ENCODE peak calls at places on chromosomes 12 and 14, in six cellular contexts. One of them, this sample, is unnamed.

GRCh38 chr12:124967016-124967739 is 21.8 kb downstream of the DHX37 start:
- DNase-seq in activated T-helper 1 cell treated with anti-CD3 and anti-CD28 coated beads, Interleukin-12 subunit alpha, Interleukin-12 subunit beta, Interleukin-2, Interleukin-4 antibody, amounts not matched to agents 30 ng/mL and 10 ng/mL and 1 ng/mL, durations not matched to agents 14 hours and 24 hours and 36 hours: no peak
- DNase-seq in posterior cingulate gyrus: no peak
- DNase-seq in stimulated activated CD4-positive, alpha-beta T cell treated with anti-CD3 and anti-CD28 coated beads, Interleukin-4, amount 100 ng/mL, for 4 hours: no peak
- DNase-seq in kidney: no peak
- DNase-seq in AG10803: no peak
- DNase-seq in this sample: no peak

GRCh38 chr12:119668315-119668651 is 350 bp downstream of the PRKAB1 start:
- DNase-seq in activated T-helper 1 cell treated with anti-CD3 and anti-CD28 coated beads, Interleukin-12 subunit alpha, Interleukin-12 subunit beta, Interleukin-2, Interleukin-4 antibody, amounts not matched to agents 30 ng/mL and 10 ng/mL and 1 ng/mL, durations not matched to agents 14 hours and 24 hours and 36 hours: no peak
- DNase-seq in posterior cingulate gyrus: no peak
- DNase-seq in stimulated activated CD4-positive, alpha-beta T cell treated with anti-CD3 and anti-CD28 coated beads, Interleukin-4, amount 100 ng/mL, for 4 hours: no peak
- DNase-seq in kidney: no peak
- DNase-seq in AG10803: peak
- DNase-seq in this sample: no peak

GRCh38 chr12:49334681-49335080 is 2.3 kb downstream of the C1QL4 start:
- DNase-seq in activated T-helper 1 cell treated with anti-CD3 and anti-CD28 coated beads, Interleukin-12 subunit alpha, Interleukin-12 subunit beta, Interleukin-2, Interleukin-4 antibody, amounts not matched to agents 30 ng/mL and 10 ng/mL and 1 ng/mL, durations not matched to agents 14 hours and 24 hours and 36 hours: no peak
- DNase-seq in posterior cingulate gyrus: no peak
- DNase-seq in stimulated activated CD4-positive, alpha-beta T cell treated with anti-CD3 and anti-CD28 coated beads, Interleukin-4, amount 100 ng/mL, for 4 hours: no peak
- DNase-seq in kidney: no peak
- DNase-seq in AG10803: no peak
- DNase-seq in this sample: no peak

GRCh38 chr14:94575730-94576585 is 5.3 kb upstream of the SERPINA5 start:
- DNase-seq in activated T-helper 1 cell treated with anti-CD3 and anti-CD28 coated beads, Interleukin-12 subunit alpha, Interleukin-12 subunit beta, Interleukin-2, Interleukin-4 antibody, amounts not matched to agents 30 ng/mL and 10 ng/mL and 1 ng/mL, durations not matched to agents 14 hours and 24 hours and 36 hours: no peak
- DNase-seq in posterior cingulate gyrus: no peak
- DNase-seq in stimulated activated CD4-positive, alpha-beta T cell treated with anti-CD3 and anti-CD28 coated beads, Interleukin-4, amount 100 ng/mL, for 4 hours: no peak
- DNase-seq in kidney: peak
- DNase-seq in AG10803: peak
- DNase-seq in this sample: no peak

GRCh38 chr14:63878792-63879191 is 26.0 kb downstream of the SYNE2 start:
- DNase-seq in activated T-helper 1 cell treated with anti-CD3 and anti-CD28 coated beads, Interleukin-12 subunit alpha, Interleukin-12 subunit beta, Interleukin-2, Interleukin-4 antibody, amounts not matched to agents 30 ng/mL and 10 ng/mL and 1 ng/mL, durations not matched to agents 14 hours and 24 hours and 36 hours: no peak
- DNase-seq in posterior cingulate gyrus: no peak
- DNase-seq in stimulated activated CD4-positive, alpha-beta T cell treated with anti-CD3 and anti-CD28 coated beads, Interleukin-4, amount 100 ng/mL, for 4 hours: no peak
- DNase-seq in kidney: no peak
- DNase-seq in AG10803: no peak
- DNase-seq in this sample: no peak

GRCh38 chr14:23071975-23072539 is 14.7 kb upstream of the CDH24 start:
- DNase-seq in activated T-helper 1 cell treated with anti-CD3 and anti-CD28 coated beads, Interleukin-12 subunit alpha, Interleukin-12 subunit beta, Interleukin-2, Interleukin-4 antibody, amounts not matched to agents 30 ng/mL and 10 ng/mL and 1 ng/mL, durations not matched to agents 14 hours and 24 hours and 36 hours: no peak
- DNase-seq in posterior cingulate gyrus: no peak
- DNase-seq in stimulated activated CD4-positive, alpha-beta T cell treated with anti-CD3 and anti-CD28 coated beads, Interleukin-4, amount 100 ng/mL, for 4 hours: no peak
- DNase-seq in kidney: no peak
- DNase-seq in AG10803: no peak
- DNase-seq in this sample: no peak

GRCh38 chr14:26276757-26277156 is 321.1 kb downstream of the NOVA1 start:
- DNase-seq in activated T-helper 1 cell treated with anti-CD3 and anti-CD28 coated beads, Interleukin-12 subunit alpha, Interleukin-12 subunit beta, Interleukin-2, Interleukin-4 antibody, amounts not matched to agents 30 ng/mL and 10 ng/mL and 1 ng/mL, durations not matched to agents 14 hours and 24 hours and 36 hours: no peak
- DNase-seq in posterior cingulate gyrus: no peak
- DNase-seq in stimulated activated CD4-positive, alpha-beta T cell treated with anti-CD3 and anti-CD28 coated beads, Interleukin-4, amount 100 ng/mL, for 4 hours: no peak
- DNase-seq in kidney: no peak
- DNase-seq in AG10803: no peak
- DNase-seq in this sample: no peak

GRCh38 chr12:176321-177181 is 37.4 kb downstream of the SLC6A12 start:
- DNase-seq in activated T-helper 1 cell treated with anti-CD3 and anti-CD28 coated beads, Interleukin-12 subunit alpha, Interleukin-12 subunit beta, Interleukin-2, Interleukin-4 antibody, amounts not matched to agents 30 ng/mL and 10 ng/mL and 1 ng/mL, durations not matched to agents 14 hours and 24 hours and 36 hours: no peak
- DNase-seq in posterior cingulate gyrus: no peak
- DNase-seq in stimulated activated CD4-positive, alpha-beta T cell treated with anti-CD3 and anti-CD28 coated beads, Interleukin-4, amount 100 ng/mL, for 4 hours: no peak
- DNase-seq in kidney: no peak
- DNase-seq in AG10803: peak
- DNase-seq in this sample: no peak

GRCh38 chr14:49946320-49947141 is 53.6 kb downstream of the ARF6 start:
- DNase-seq in activated T-helper 1 cell treated with anti-CD3 and anti-CD28 coated beads, Interleukin-12 subunit alpha, Interleukin-12 subunit beta, Interleukin-2, Interleukin-4 antibody, amounts not matched to agents 30 ng/mL and 10 ng/mL and 1 ng/mL, durations not matched to agents 14 hours and 24 hours and 36 hours: no peak
- DNase-seq in posterior cingulate gyrus: peak
- DNase-seq in stimulated activated CD4-positive, alpha-beta T cell treated with anti-CD3 and anti-CD28 coated beads, Interleukin-4, amount 100 ng/mL, for 4 hours: peak
- DNase-seq in kidney: no peak
- DNase-seq in AG10803: peak
- DNase-seq in this sample: peak

GRCh38 chr14:89351364-89351957 is 65.6 kb downstream of the FOXN3 start:
- DNase-seq in activated T-helper 1 cell treated with anti-CD3 and anti-CD28 coated beads, Interleukin-12 subunit alpha, Interleukin-12 subunit beta, Interleukin-2, Interleukin-4 antibody, amounts not matched to agents 30 ng/mL and 10 ng/mL and 1 ng/mL, durations not matched to agents 14 hours and 24 hours and 36 hours: no peak
- DNase-seq in posterior cingulate gyrus: no peak
- DNase-seq in stimulated activated CD4-positive, alpha-beta T cell treated with anti-CD3 and anti-CD28 coated beads, Interleukin-4, amount 100 ng/mL, for 4 hours: no peak
- DNase-seq in kidney: no peak
- DNase-seq in AG10803: peak
- DNase-seq in this sample: no peak

GRCh38 chr12:103924761-103925641 is 5.2 kb upstream of the HSP90B1 start:
- DNase-seq in activated T-helper 1 cell treated with anti-CD3 and anti-CD28 coated beads, Interleukin-12 subunit alpha, Interleukin-12 subunit beta, Interleukin-2, Interleukin-4 antibody, amounts not matched to agents 30 ng/mL and 10 ng/mL and 1 ng/mL, durations not matched to agents 14 hours and 24 hours and 36 hours: peak
- DNase-seq in posterior cingulate gyrus: no peak
- DNase-seq in stimulated activated CD4-positive, alpha-beta T cell treated with anti-CD3 and anti-CD28 coated beads, Interleukin-4, amount 100 ng/mL, for 4 hours: peak
- DNase-seq in kidney: no peak
- DNase-seq in AG10803: peak
- DNase-seq in this sample: peak

GRCh38 chr12:2054091-2055018 is 1.6 kb downstream of the CACNA1C start:
- DNase-seq in activated T-helper 1 cell treated with anti-CD3 and anti-CD28 coated beads, Interleukin-12 subunit alpha, Interleukin-12 subunit beta, Interleukin-2, Interleukin-4 antibody, amounts not matched to agents 30 ng/mL and 10 ng/mL and 1 ng/mL, durations not matched to agents 14 hours and 24 hours and 36 hours: no peak
- DNase-seq in posterior cingulate gyrus: no peak
- DNase-seq in stimulated activated CD4-positive, alpha-beta T cell treated with anti-CD3 and anti-CD28 coated beads, Interleukin-4, amount 100 ng/mL, for 4 hours: peak
- DNase-seq in kidney: no peak
- DNase-seq in AG10803: no peak
- DNase-seq in this sample: no peak

GRCh38 chr12:50862316-50862715 is 19.6 kb downstream of the TMPRSS12 start:
- DNase-seq in activated T-helper 1 cell treated with anti-CD3 and anti-CD28 coated beads, Interleukin-12 subunit alpha, Interleukin-12 subunit beta, Interleukin-2, Interleukin-4 antibody, amounts not matched to agents 30 ng/mL and 10 ng/mL and 1 ng/mL, durations not matched to agents 14 hours and 24 hours and 36 hours: no peak
- DNase-seq in posterior cingulate gyrus: no peak
- DNase-seq in stimulated activated CD4-positive, alpha-beta T cell treated with anti-CD3 and anti-CD28 coated beads, Interleukin-4, amount 100 ng/mL, for 4 hours: no peak
- DNase-seq in kidney: no peak
- DNase-seq in AG10803: peak
- DNase-seq in this sample: no peak

GRCh38 chr14:94952097-94952496 is 182.2 kb upstream of the GSC start:
- DNase-seq in activated T-helper 1 cell treated with anti-CD3 and anti-CD28 coated beads, Interleukin-12 subunit alpha, Interleukin-12 subunit beta, Interleukin-2, Interleukin-4 antibody, amounts not matched to agents 30 ng/mL and 10 ng/mL and 1 ng/mL, durations not matched to agents 14 hours and 24 hours and 36 hours: no peak
- DNase-seq in posterior cingulate gyrus: no peak
- DNase-seq in stimulated activated CD4-positive, alpha-beta T cell treated with anti-CD3 and anti-CD28 coated beads, Interleukin-4, amount 100 ng/mL, for 4 hours: no peak
- DNase-seq in kidney: no peak
- DNase-seq in AG10803: no peak
- DNase-seq in this sample: no peak

GRCh38 chr14:95294320-95294719 is 25.4 kb downstream of the CLMN start:
- DNase-seq in activated T-helper 1 cell treated with anti-CD3 and anti-CD28 coated beads, Interleukin-12 subunit alpha, Interleukin-12 subunit beta, Interleukin-2, Interleukin-4 antibody, amounts not matched to agents 30 ng/mL and 10 ng/mL and 1 ng/mL, durations not matched to agents 14 hours and 24 hours and 36 hours: no peak
- DNase-seq in posterior cingulate gyrus: no peak
- DNase-seq in stimulated activated CD4-positive, alpha-beta T cell treated with anti-CD3 and anti-CD28 coated beads, Interleukin-4, amount 100 ng/mL, for 4 hours: no peak
- DNase-seq in kidney: peak
- DNase-seq in AG10803: no peak
- DNase-seq in this sample: no peak

GRCh38 chr14:74637184-74637562 is 25.1 kb upstream of the LTBP2 start:
- DNase-seq in activated T-helper 1 cell treated with anti-CD3 and anti-CD28 coated beads, Interleukin-12 subunit alpha, Interleukin-12 subunit beta, Interleukin-2, Interleukin-4 antibody, amounts not matched to agents 30 ng/mL and 10 ng/mL and 1 ng/mL, durations not matched to agents 14 hours and 24 hours and 36 hours: no peak
- DNase-seq in posterior cingulate gyrus: no peak
- DNase-seq in stimulated activated CD4-positive, alpha-beta T cell treated with anti-CD3 and anti-CD28 coated beads, Interleukin-4, amount 100 ng/mL, for 4 hours: no peak
- DNase-seq in kidney: no peak
- DNase-seq in AG10803: no peak
- DNase-seq in this sample: no peak

GRCh38 chr14:79856357-79856756 is 354.9 kb downstream of the DIO2 start:
- DNase-seq in activated T-helper 1 cell treated with anti-CD3 and anti-CD28 coated beads, Interleukin-12 subunit alpha, Interleukin-12 subunit beta, Interleukin-2, Interleukin-4 antibody, amounts not matched to agents 30 ng/mL and 10 ng/mL and 1 ng/mL, durations not matched to agents 14 hours and 24 hours and 36 hours: no peak
- DNase-seq in posterior cingulate gyrus: no peak
- DNase-seq in stimulated activated CD4-positive, alpha-beta T cell treated with anti-CD3 and anti-CD28 coated beads, Interleukin-4, amount 100 ng/mL, for 4 hours: no peak
- DNase-seq in kidney: no peak
- DNase-seq in AG10803: peak
- DNase-seq in this sample: no peak

GRCh38 chr12:7937867-7938506 is 2.0 kb upstream of the SLC2A3 start:
- DNase-seq in activated T-helper 1 cell treated with anti-CD3 and anti-CD28 coated beads, Interleukin-12 subunit alpha, Interleukin-12 subunit beta, Interleukin-2, Interleukin-4 antibody, amounts not matched to agents 30 ng/mL and 10 ng/mL and 1 ng/mL, durations not matched to agents 14 hours and 24 hours and 36 hours: no peak
- DNase-seq in posterior cingulate gyrus: no peak
- DNase-seq in stimulated activated CD4-positive, alpha-beta T cell treated with anti-CD3 and anti-CD28 coated beads, Interleukin-4, amount 100 ng/mL, for 4 hours: no peak
- DNase-seq in kidney: no peak
- DNase-seq in AG10803: no peak
- DNase-seq in this sample: no peak

GRCh38 chr12:23771230-23771949 is 178.1 kb downstream of the SOX5 start:
- DNase-seq in activated T-helper 1 cell treated with anti-CD3 and anti-CD28 coated beads, Interleukin-12 subunit alpha, Interleukin-12 subunit beta, Interleukin-2, Interleukin-4 antibody, amounts not matched to agents 30 ng/mL and 10 ng/mL and 1 ng/mL, durations not matched to agents 14 hours and 24 hours and 36 hours: no peak
- DNase-seq in posterior cingulate gyrus: peak
- DNase-seq in stimulated activated CD4-positive, alpha-beta T cell treated with anti-CD3 and anti-CD28 coated beads, Interleukin-4, amount 100 ng/mL, for 4 hours: no peak
- DNase-seq in kidney: no peak
- DNase-seq in AG10803: no peak
- DNase-seq in this sample: no peak

GRCh38 chr14:96888593-96888992 is 91.4 kb downstream of the VRK1 start:
- DNase-seq in activated T-helper 1 cell treated with anti-CD3 and anti-CD28 coated beads, Interleukin-12 subunit alpha, Interleukin-12 subunit beta, Interleukin-2, Interleukin-4 antibody, amounts not matched to agents 30 ng/mL and 10 ng/mL and 1 ng/mL, durations not matched to agents 14 hours and 24 hours and 36 hours: no peak
- DNase-seq in posterior cingulate gyrus: no peak
- DNase-seq in stimulated activated CD4-positive, alpha-beta T cell treated with anti-CD3 and anti-CD28 coated beads, Interleukin-4, amount 100 ng/mL, for 4 hours: no peak
- DNase-seq in kidney: no peak
- DNase-seq in AG10803: no peak
- DNase-seq in this sample: no peak

GRCh38 chr14:24315807-24316596 is 4.7 kb downstream of the LTB4R start:
- DNase-seq in activated T-helper 1 cell treated with anti-CD3 and anti-CD28 coated beads, Interleukin-12 subunit alpha, Interleukin-12 subunit beta, Interleukin-2, Interleukin-4 antibody, amounts not matched to agents 30 ng/mL and 10 ng/mL and 1 ng/mL, durations not matched to agents 14 hours and 24 hours and 36 hours: no peak
- DNase-seq in posterior cingulate gyrus: no peak
- DNase-seq in stimulated activated CD4-positive, alpha-beta T cell treated with anti-CD3 and anti-CD28 coated beads, Interleukin-4, amount 100 ng/mL, for 4 hours: no peak
- DNase-seq in kidney: peak
- DNase-seq in AG10803: no peak
- DNase-seq in this sample: no peak

GRCh38 chr12:109540526-109541411 is 32.5 kb downstream of the MMAB start:
- DNase-seq in activated T-helper 1 cell treated with anti-CD3 and anti-CD28 coated beads, Interleukin-12 subunit alpha, Interleukin-12 subunit beta, Interleukin-2, Interleukin-4 antibody, amounts not matched to agents 30 ng/mL and 10 ng/mL and 1 ng/mL, durations not matched to agents 14 hours and 24 hours and 36 hours: no peak
- DNase-seq in posterior cingulate gyrus: no peak
- DNase-seq in stimulated activated CD4-positive, alpha-beta T cell treated with anti-CD3 and anti-CD28 coated beads, Interleukin-4, amount 100 ng/mL, for 4 hours: no peak
- DNase-seq in kidney: no peak
- DNase-seq in AG10803: no peak
- DNase-seq in this sample: no peak

GRCh38 chr12:120849765-120850164 is 54.4 kb downstream of the SPPL3 start:
- DNase-seq in activated T-helper 1 cell treated with anti-CD3 and anti-CD28 coated beads, Interleukin-12 subunit alpha, Interleukin-12 subunit beta, Interleukin-2, Interleukin-4 antibody, amounts not matched to agents 30 ng/mL and 10 ng/mL and 1 ng/mL, durations not matched to agents 14 hours and 24 hours and 36 hours: no peak
- DNase-seq in posterior cingulate gyrus: no peak
- DNase-seq in stimulated activated CD4-positive, alpha-beta T cell treated with anti-CD3 and anti-CD28 coated beads, Interleukin-4, amount 100 ng/mL, for 4 hours: no peak
- DNase-seq in kidney: no peak
- DNase-seq in AG10803: no peak
- DNase-seq in this sample: no peak

GRCh38 chr12:99390707-99391106 is 256.8 kb upstream of the GARIN6 start:
- DNase-seq in activated T-helper 1 cell treated with anti-CD3 and anti-CD28 coated beads, Interleukin-12 subunit alpha, Interleukin-12 subunit beta, Interleukin-2, Interleukin-4 antibody, amounts not matched to agents 30 ng/mL and 10 ng/mL and 1 ng/mL, durations not matched to agents 14 hours and 24 hours and 36 hours: no peak
- DNase-seq in posterior cingulate gyrus: no peak
- DNase-seq in stimulated activated CD4-positive, alpha-beta T cell treated with anti-CD3 and anti-CD28 coated beads, Interleukin-4, amount 100 ng/mL, for 4 hours: no peak
- DNase-seq in kidney: peak
- DNase-seq in AG10803: no peak
- DNase-seq in this sample: no peak

GRCh38 chr14:103699901-103700752 is 15.1 kb downstream of the XRCC3 start:
- DNase-seq in activated T-helper 1 cell treated with anti-CD3 and anti-CD28 coated beads, Interleukin-12 subunit alpha, Interleukin-12 subunit beta, Interleukin-2, Interleukin-4 antibody, amounts not matched to agents 30 ng/mL and 10 ng/mL and 1 ng/mL, durations not matched to agents 14 hours and 24 hours and 36 hours: no peak
- DNase-seq in posterior cingulate gyrus: peak
- DNase-seq in stimulated activated CD4-positive, alpha-beta T cell treated with anti-CD3 and anti-CD28 coated beads, Interleukin-4, amount 100 ng/mL, for 4 hours: no peak
- DNase-seq in kidney: peak
- DNase-seq in AG10803: no peak
- DNase-seq in this sample: no peak

GRCh38 chr14:57845802-57846531 is 19.9 kb downstream of the SLC35F4 start:
- DNase-seq in activated T-helper 1 cell treated with anti-CD3 and anti-CD28 coated beads, Interleukin-12 subunit alpha, Interleukin-12 subunit beta, Interleukin-2, Interleukin-4 antibody, amounts not matched to agents 30 ng/mL and 10 ng/mL and 1 ng/mL, durations not matched to agents 14 hours and 24 hours and 36 hours: no peak
- DNase-seq in posterior cingulate gyrus: no peak
- DNase-seq in stimulated activated CD4-positive, alpha-beta T cell treated with anti-CD3 and anti-CD28 coated beads, Interleukin-4, amount 100 ng/mL, for 4 hours: no peak
- DNase-seq in kidney: no peak
- DNase-seq in AG10803: peak
- DNase-seq in this sample: no peak

GRCh38 chr14:99255621-99256482 is 16.1 kb downstream of the BCL11B start:
- DNase-seq in activated T-helper 1 cell treated with anti-CD3 and anti-CD28 coated beads, Interleukin-12 subunit alpha, Interleukin-12 subunit beta, Interleukin-2, Interleukin-4 antibody, amounts not matched to agents 30 ng/mL and 10 ng/mL and 1 ng/mL, durations not matched to agents 14 hours and 24 hours and 36 hours: no peak
- DNase-seq in posterior cingulate gyrus: no peak
- DNase-seq in stimulated activated CD4-positive, alpha-beta T cell treated with anti-CD3 and anti-CD28 coated beads, Interleukin-4, amount 100 ng/mL, for 4 hours: no peak
- DNase-seq in kidney: no peak
- DNase-seq in AG10803: no peak
- DNase-seq in this sample: peak

GRCh38 chr12:46891306-46891705 is 65.5 kb upstream of the SLC38A4 start:
- DNase-seq in activated T-helper 1 cell treated with anti-CD3 and anti-CD28 coated beads, Interleukin-12 subunit alpha, Interleukin-12 subunit beta, Interleukin-2, Interleukin-4 antibody, amounts not matched to agents 30 ng/mL and 10 ng/mL and 1 ng/mL, durations not matched to agents 14 hours and 24 hours and 36 hours: no peak
- DNase-seq in posterior cingulate gyrus: no peak
- DNase-seq in stimulated activated CD4-positive, alpha-beta T cell treated with anti-CD3 and anti-CD28 coated beads, Interleukin-4, amount 100 ng/mL, for 4 hours: no peak
- DNase-seq in kidney: no peak
- DNase-seq in AG10803: peak
- DNase-seq in this sample: no peak

GRCh38 chr12:13211191-13211858 is 14.8 kb downstream of the EMP1 start:
- DNase-seq in activated T-helper 1 cell treated with anti-CD3 and anti-CD28 coated beads, Interleukin-12 subunit alpha, Interleukin-12 subunit beta, Interleukin-2, Interleukin-4 antibody, amounts not matched to agents 30 ng/mL and 10 ng/mL and 1 ng/mL, durations not matched to agents 14 hours and 24 hours and 36 hours: no peak
- DNase-seq in posterior cingulate gyrus: no peak
- DNase-seq in stimulated activated CD4-positive, alpha-beta T cell treated with anti-CD3 and anti-CD28 coated beads, Interleukin-4, amount 100 ng/mL, for 4 hours: no peak
- DNase-seq in kidney: no peak
- DNase-seq in AG10803: no peak
- DNase-seq in this sample: no peak

GRCh38 chr12:107131832-107132616 is 38.7 kb upstream of the CRY1 start:
- DNase-seq in activated T-helper 1 cell treated with anti-CD3 and anti-CD28 coated beads, Interleukin-12 subunit alpha, Interleukin-12 subunit beta, Interleukin-2, Interleukin-4 antibody, amounts not matched to agents 30 ng/mL and 10 ng/mL and 1 ng/mL, durations not matched to agents 14 hours and 24 hours and 36 hours: peak
- DNase-seq in posterior cingulate gyrus: no peak
- DNase-seq in stimulated activated CD4-positive, alpha-beta T cell treated with anti-CD3 and anti-CD28 coated beads, Interleukin-4, amount 100 ng/mL, for 4 hours: no peak
- DNase-seq in kidney: no peak
- DNase-seq in AG10803: peak
- DNase-seq in this sample: no peak

GRCh38 chr14:65853407-65853955 is 441.0 kb downstream of the FUT8 start:
- DNase-seq in activated T-helper 1 cell treated with anti-CD3 and anti-CD28 coated beads, Interleukin-12 subunit alpha, Interleukin-12 subunit beta, Interleukin-2, Interleukin-4 antibody, amounts not matched to agents 30 ng/mL and 10 ng/mL and 1 ng/mL, durations not matched to agents 14 hours and 24 hours and 36 hours: no peak
- DNase-seq in posterior cingulate gyrus: no peak
- DNase-seq in stimulated activated CD4-positive, alpha-beta T cell treated with anti-CD3 and anti-CD28 coated beads, Interleukin-4, amount 100 ng/mL, for 4 hours: no peak
- DNase-seq in kidney: no peak
- DNase-seq in AG10803: no peak
- DNase-seq in this sample: no peak

GRCh38 chr14:104536942-104537612 is 42.5 kb upstream of the C14orf180 start:
- DNase-seq in activated T-helper 1 cell treated with anti-CD3 and anti-CD28 coated beads, Interleukin-12 subunit alpha, Interleukin-12 subunit beta, Interleukin-2, Interleukin-4 antibody, amounts not matched to agents 30 ng/mL and 10 ng/mL and 1 ng/mL, durations not matched to agents 14 hours and 24 hours and 36 hours: no peak
- DNase-seq in posterior cingulate gyrus: no peak
- DNase-seq in stimulated activated CD4-positive, alpha-beta T cell treated with anti-CD3 and anti-CD28 coated beads, Interleukin-4, amount 100 ng/mL, for 4 hours: no peak
- DNase-seq in kidney: peak
- DNase-seq in AG10803: peak
- DNase-seq in this sample: no peak

GRCh38 chr12:131101006-131101405 is 147.3 kb downstream of the ADGRD1 start:
- DNase-seq in activated T-helper 1 cell treated with anti-CD3 and anti-CD28 coated beads, Interleukin-12 subunit alpha, Interleukin-12 subunit beta, Interleukin-2, Interleukin-4 antibody, amounts not matched to agents 30 ng/mL and 10 ng/mL and 1 ng/mL, durations not matched to agents 14 hours and 24 hours and 36 hours: no peak
- DNase-seq in posterior cingulate gyrus: no peak
- DNase-seq in stimulated activated CD4-positive, alpha-beta T cell treated with anti-CD3 and anti-CD28 coated beads, Interleukin-4, amount 100 ng/mL, for 4 hours: no peak
- DNase-seq in kidney: no peak
- DNase-seq in AG10803: no peak
- DNase-seq in this sample: no peak

GRCh38 chr14:69079188-69079742 is 73.7 kb downstream of the DCAF5 start:
- DNase-seq in activated T-helper 1 cell treated with anti-CD3 and anti-CD28 coated beads, Interleukin-12 subunit alpha, Interleukin-12 subunit beta, Interleukin-2, Interleukin-4 antibody, amounts not matched to agents 30 ng/mL and 10 ng/mL and 1 ng/mL, durations not matched to agents 14 hours and 24 hours and 36 hours: no peak
- DNase-seq in posterior cingulate gyrus: no peak
- DNase-seq in stimulated activated CD4-positive, alpha-beta T cell treated with anti-CD3 and anti-CD28 coated beads, Interleukin-4, amount 100 ng/mL, for 4 hours: no peak
- DNase-seq in kidney: no peak
- DNase-seq in AG10803: peak
- DNase-seq in this sample: no peak

GRCh38 chr14:34714320-34715107 is at the start of gene CFL2:
- DNase-seq in activated T-helper 1 cell treated with anti-CD3 and anti-CD28 coated beads, Interleukin-12 subunit alpha, Interleukin-12 subunit beta, Interleukin-2, Interleukin-4 antibody, amounts not matched to agents 30 ng/mL and 10 ng/mL and 1 ng/mL, durations not matched to agents 14 hours and 24 hours and 36 hours: peak
- DNase-seq in posterior cingulate gyrus: peak
- DNase-seq in stimulated activated CD4-positive, alpha-beta T cell treated with anti-CD3 and anti-CD28 coated beads, Interleukin-4, amount 100 ng/mL, for 4 hours: peak
- DNase-seq in kidney: peak
- DNase-seq in AG10803: peak
- DNase-seq in this sample: peak

GRCh38 chr14:94337274-94337673 is 14.1 kb upstream of the SERPINA6 start:
- DNase-seq in activated T-helper 1 cell treated with anti-CD3 and anti-CD28 coated beads, Interleukin-12 subunit alpha, Interleukin-12 subunit beta, Interleukin-2, Interleukin-4 antibody, amounts not matched to agents 30 ng/mL and 10 ng/mL and 1 ng/mL, durations not matched to agents 14 hours and 24 hours and 36 hours: no peak
- DNase-seq in posterior cingulate gyrus: no peak
- DNase-seq in stimulated activated CD4-positive, alpha-beta T cell treated with anti-CD3 and anti-CD28 coated beads, Interleukin-4, amount 100 ng/mL, for 4 hours: no peak
- DNase-seq in kidney: no peak
- DNase-seq in AG10803: peak
- DNase-seq in this sample: no peak

GRCh38 chr12:32997471-32997870 is 100.9 kb upstream of the PKP2 start:
- DNase-seq in activated T-helper 1 cell treated with anti-CD3 and anti-CD28 coated beads, Interleukin-12 subunit alpha, Interleukin-12 subunit beta, Interleukin-2, Interleukin-4 antibody, amounts not matched to agents 30 ng/mL and 10 ng/mL and 1 ng/mL, durations not matched to agents 14 hours and 24 hours and 36 hours: no peak
- DNase-seq in posterior cingulate gyrus: no peak
- DNase-seq in stimulated activated CD4-positive, alpha-beta T cell treated with anti-CD3 and anti-CD28 coated beads, Interleukin-4, amount 100 ng/mL, for 4 hours: no peak
- DNase-seq in kidney: no peak
- DNase-seq in AG10803: no peak
- DNase-seq in this sample: no peak